ENCODE peak calls at places on chromosomes 2 and 18, in five cellular contexts. One of them, this sample, is unnamed.

GRCh38 chr2:109138449-109138848 is 9.4 kb downstream of the SH3RF3 start:
- DNase-seq in B cell: peak; percentile 9
- DNase-seq in IMR-90: no peak
- DNase-seq in OCI-LY7: no peak
- DNase-seq in HT1080: no peak
- DNase-seq in this sample: no peak

GRCh38 chr18:64929026-64929425 is 780.1 kb upstream of the LINC00305 start:
- DNase-seq in B cell: no peak
- DNase-seq in IMR-90: no peak
- DNase-seq in OCI-LY7: no peak
- DNase-seq in HT1080: peak; percentile 82
- DNase-seq in this sample: peak; percentile 23

GRCh38 chr18:61882296-61883004 is 10.4 kb downstream of the RNF152 start:
- DNase-seq in B cell: no peak
- DNase-seq in IMR-90: peak; percentile 19
- DNase-seq in OCI-LY7: no peak
- DNase-seq in HT1080: no peak
- DNase-seq in this sample: peak; percentile 79

GRCh38 chr2:164599954-164600589 is 21.2 kb downstream of the GRB14 start:
- DNase-seq in B cell: no peak
- DNase-seq in IMR-90: peak; percentile 50
- DNase-seq in OCI-LY7: peak; percentile 62
- DNase-seq in HT1080: peak; percentile 73
- DNase-seq in this sample: peak; percentile 28

GRCh38 chr2:71742953-71743601 is 289.7 kb downstream of the DYSF start:
- DNase-seq in B cell: no peak
- DNase-seq in IMR-90: peak; percentile 86
- DNase-seq in OCI-LY7: no peak
- DNase-seq in HT1080: peak; percentile 92
- DNase-seq in this sample: peak; percentile 98

GRCh38 chr2:225354281-225354774 is 45.2 kb upstream of the NYAP2 start:
- DNase-seq in B cell: no peak
- DNase-seq in IMR-90: peak; percentile 32
- DNase-seq in OCI-LY7: no peak
- DNase-seq in HT1080: peak; percentile 86
- DNase-seq in this sample: peak; percentile 99

GRCh38 chr2:151357359-151357758 is at the start of gene TNFAIP6:
- DNase-seq in B cell: no peak
- DNase-seq in IMR-90: peak; percentile 97
- DNase-seq in OCI-LY7: no peak
- DNase-seq in HT1080: peak; percentile 83
- DNase-seq in this sample: peak; percentile 89

GRCh38 chr2:7009207-7009911 is 92.1 kb downstream of the RNF144A start:
- DNase-seq in B cell: peak; percentile 24
- DNase-seq in IMR-90: no peak
- DNase-seq in OCI-LY7: no peak
- DNase-seq in HT1080: no peak
- DNase-seq in this sample: peak; percentile 39

GRCh38 chr2:44164617-44165016 is 4.1 kb upstream of the PPM1B start:
- DNase-seq in B cell: no peak
- DNase-seq in IMR-90: no peak
- DNase-seq in OCI-LY7: no peak
- DNase-seq in HT1080: no peak
- DNase-seq in this sample: no peak

GRCh38 chr2:176079851-176080539 is 3.8 kb downstream of the EVX2 start:
- DNase-seq in B cell: no peak
- DNase-seq in IMR-90: peak; percentile 30
- DNase-seq in OCI-LY7: no peak
- DNase-seq in HT1080: peak; percentile 74
- DNase-seq in this sample: peak; percentile 62

GRCh38 chr18:8797206-8797605 is 91.8 kb downstream of the MTCL1 start:
- DNase-seq in B cell: no peak
- DNase-seq in IMR-90: peak; percentile 70
- DNase-seq in OCI-LY7: no peak
- DNase-seq in HT1080: peak; percentile 67
- DNase-seq in this sample: peak; percentile 33

GRCh38 chr2:19733951-19734425 is 167.8 kb downstream of the TTC32 start:
- DNase-seq in B cell: no peak
- DNase-seq in IMR-90: peak; percentile 87
- DNase-seq in OCI-LY7: no peak
- DNase-seq in HT1080: peak; percentile 42
- DNase-seq in this sample: peak; percentile 89

GRCh38 chr18:80119111-80119510 is 10.0 kb downstream of the ADNP2 start:
- DNase-seq in B cell: no peak
- DNase-seq in IMR-90: no peak
- DNase-seq in OCI-LY7: no peak
- DNase-seq in HT1080: no peak
- DNase-seq in this sample: no peak

GRCh38 chr2:100321181-100321880 is 970 bp downstream of the LONRF2 start:
- DNase-seq in B cell: no peak
- DNase-seq in IMR-90: peak; percentile 21
- DNase-seq in OCI-LY7: no peak
- DNase-seq in HT1080: no peak
- DNase-seq in this sample: peak; percentile 14

GRCh38 chr18:50079571-50080295 is 115.2 kb downstream of the MYO5B start:
- DNase-seq in B cell: no peak
- DNase-seq in IMR-90: no peak
- DNase-seq in OCI-LY7: no peak
- DNase-seq in HT1080: no peak
- DNase-seq in this sample: no peak

This sample was measured in RPMI7951.